ENCODE peak calls at places on chromosomes 7 and 10, in eight cellular contexts. E is transverse colon, U is fibroblast of lung, Y is mammary epithelial cell, J is heart right ventricle, L is neural progenitor cell, F is AG04450, P is prostate gland. T is an unnamed sample.
A peak's percentile ranks its signal among the peaks of the same experiment; 100 is the strongest.

GRCh38 chr10:32057041-32057372 is 782 bp upstream of the KIF5B start:
- DNase-seq in E (no peak), U (no peak), Y (no peak), J (no peak), L (no peak), F (no peak), P (no peak), T (no peak)

GRCh38 chr10:21238717-21239116 is 286.8 kb downstream of the SKIDA1 start:
- DNase-seq in E (no peak), U (no peak), Y (no peak), J (no peak), L (no peak), F (no peak), P (no peak), T (no peak)

GRCh38 chr7:105708681-105709080 is 127.4 kb upstream of the EFCAB10 start:
- DNase-seq in E (no peak), U (no peak), Y (no peak), J (no peak), L (no peak), F (no peak), P (no peak), T (no peak)

GRCh38 chr10:17580853-17581252 is 36.3 kb downstream of the HACD1 start:
- DNase-seq in E (no peak), U (no peak), Y (no peak), J (no peak), L (no peak), F (no peak), P (no peak), T (no peak)

GRCh38 chr10:4698075-4698474 is 127.9 kb upstream of the AKR1E2 start:
- DNase-seq in E (no peak), U (no peak), Y (no peak), J (no peak), L (no peak), F (no peak), P (no peak), T (no peak)

GRCh38 chr7:76428868-76429805 is 4.4 kb downstream of the ZP3 start:
- DNase-seq in E (no peak), U (no peak), Y (no peak), J (no peak), L (no peak), F (no peak), P (no peak), T (no peak)

GRCh38 chr7:16564023-16564380 is 37.4 kb downstream of the LRRC72 start:
- DNase-seq in E (no peak), U (no peak), Y (no peak), J (no peak), L (no peak), F (no peak), P (no peak), T (no peak)

GRCh38 chr10:113087082-113088029 is 137.3 kb downstream of the TCF7L2 start:
- DNase-seq in E (peak; percentile 80), U (peak; percentile 100), Y (peak; percentile 97), J (no peak), L (no peak), F (peak; percentile 98), P (no peak), T (no peak)

GRCh38 chr7:6022671-6023070 is 8.5 kb upstream of the ANKRD61 start:
- DNase-seq in E (no peak), U (no peak), Y (no peak), J (no peak), L (no peak), F (no peak), P (no peak), T (no peak)

GRCh38 chr10:61021926-61022325 is 77.9 kb upstream of the RHOBTB1 start:
- DNase-seq in E (no peak), U (no peak), Y (no peak), J (no peak), L (no peak), F (no peak), P (no peak), T (no peak)

GRCh38 chr10:132164801-132165278 is 21.9 kb upstream of the DPYSL4 start:
- DNase-seq in E (peak; percentile 44), U (no peak), Y (no peak), J (peak; percentile 10), L (peak; percentile 30), F (no peak), P (no peak), T (no peak)

GRCh38 chr10:77532068-77532467 is 105.5 kb downstream of the KCNMA1 start:
- DNase-seq in E (no peak), U (peak; percentile 86), Y (peak; percentile 63), J (no peak), L (no peak), F (peak; percentile 68), P (no peak), T (no peak)

GRCh38 chr7:75048435-75049379 is 24.9 kb downstream of the RCC1L start:
- DNase-seq in E (no peak), U (peak; percentile 82), Y (peak; percentile 74), J (no peak), L (no peak), F (peak; percentile 34), P (no peak), T (no peak)

GRCh38 chr7:50534690-50535290 is 30.4 kb downstream of the DDC start:
- DNase-seq in E (no peak), U (peak; percentile 99), Y (peak; percentile 99), J (no peak), L (no peak), F (peak; percentile 98), P (no peak), T (no peak)

GRCh38 chr10:70931168-70931805 is 42.9 kb upstream of the PCBD1 start:
- DNase-seq in E (no peak), U (peak; percentile 81), Y (peak; percentile 79), J (no peak), L (no peak), F (no peak), P (peak; percentile 47), T (no peak)

GRCh38 chr10:105109164-105109563 is 468.1 kb downstream of the SORCS3 start:
- DNase-seq in E (no peak), U (no peak), Y (no peak), J (no peak), L (no peak), F (no peak), P (no peak), T (no peak)
- TF ChIP-seq CTCF in E (no peak), U (no peak), Y (no peak), J (no peak), L (no peak), F (no peak), P (no peak), T (no peak)

GRCh38 chr7:94182721-94183120 is 178.6 kb upstream of the BET1 start:
- DNase-seq in E (no peak), U (no peak), Y (no peak), J (no peak), L (no peak), F (no peak), P (no peak), T (no peak)

GRCh38 chr7:94182066-94182465 is 177.9 kb upstream of the BET1 start:
- DNase-seq in E (no peak), U (peak; percentile 92), Y (peak; percentile 70), J (no peak), L (no peak), F (peak; percentile 77), P (no peak), T (no peak)

GRCh38 chr7:94188350-94188749 is 184.2 kb upstream of the BET1 start:
- DNase-seq in E (no peak), U (no peak), Y (no peak), J (no peak), L (no peak), F (no peak), P (no peak), T (no peak)

GRCh38 chr7:94179466-94179865 is 175.3 kb upstream of the BET1 start:
- DNase-seq in E (no peak), U (peak; percentile 56), Y (no peak), J (no peak), L (no peak), F (no peak), P (no peak), T (no peak)

GRCh38 chr7:94183289-94183749 is 179.2 kb upstream of the BET1 start:
- DNase-seq in E (no peak), U (peak; percentile 100), Y (peak; percentile 93), J (no peak), L (peak; percentile 11), F (peak; percentile 95), P (no peak), T (no peak)
- H3K27ac ChIP-seq in E (peak overlapping the region; percentile 53), U (peak overlapping the region; percentile 94), Y (peak overlapping the region; percentile 97), J (peak overlapping the region; percentile 81), L (no peak overlapping the region), F (peak overlapping the region; percentile 98), P (no peak overlapping the region), T (no peak overlapping the region)

GRCh38 chr10:99540673-99541531 is 8.2 kb downstream of the NKX2-3 start:
- DNase-seq in E (peak; percentile 60), U (no peak), Y (peak; percentile 33), J (no peak), L (peak; percentile 72), F (no peak), P (no peak), T (no peak)

GRCh38 chr10:99538287-99538917 is 5.7 kb downstream of the NKX2-3 start:
- DNase-seq in E (no peak), U (no peak), Y (no peak), J (no peak), L (no peak), F (no peak), P (no peak), T (no peak)

GRCh38 chr10:99539120-99539519 is 6.4 kb downstream of the NKX2-3 start:
- DNase-seq in E (no peak), U (no peak), Y (no peak), J (no peak), L (no peak), F (no peak), P (no peak), T (no peak)

GRCh38 chr10:99540339-99540672 is 7.6 kb downstream of the NKX2-3 start:
- DNase-seq in E (no peak), U (no peak), Y (no peak), J (no peak), L (peak; percentile 15), F (no peak), P (no peak), T (no peak)

DNA sequence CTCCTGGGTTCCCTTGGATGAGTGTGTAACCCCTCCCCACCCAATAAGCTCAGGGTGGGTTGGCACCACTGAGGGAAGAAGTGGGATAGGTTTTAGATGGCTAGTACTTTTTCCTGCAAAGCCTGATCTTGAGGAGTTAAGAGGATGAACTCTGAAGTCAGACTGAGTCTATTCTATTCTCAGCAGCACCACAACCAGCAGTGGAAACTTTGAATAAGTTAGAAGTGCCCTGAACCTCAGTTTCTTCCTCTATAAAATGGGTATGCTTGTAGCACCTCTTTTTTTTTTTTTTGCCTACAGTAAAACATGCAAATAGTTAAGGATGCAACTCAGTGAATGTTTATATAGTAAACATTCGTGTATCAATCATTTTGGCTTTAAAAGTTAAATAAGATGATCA is 7.1 kb downstream of the NKX2-3 start:
- DNase-seq in E (no peak), U (no peak), Y (no peak), J (no peak), L (no peak), F (no peak), P (no peak), T (no peak)
- H3K27me3 ChIP-seq in E (peaks cover 93% of the 10 kb centered on the region), U (peaks cover 79% of the 10 kb centered on the region), Y (peaks cover 64% of the 10 kb centered on the region), J (peaks cover 89% of the 10 kb centered on the region), L (peaks cover 100% of the 10 kb centered on the region), F (peaks cover 78% of the 10 kb centered on the region), P (peaks cover 59% of the 10 kb centered on the region), T (peaks cover 75% of the 10 kb centered on the region)

DNA sequence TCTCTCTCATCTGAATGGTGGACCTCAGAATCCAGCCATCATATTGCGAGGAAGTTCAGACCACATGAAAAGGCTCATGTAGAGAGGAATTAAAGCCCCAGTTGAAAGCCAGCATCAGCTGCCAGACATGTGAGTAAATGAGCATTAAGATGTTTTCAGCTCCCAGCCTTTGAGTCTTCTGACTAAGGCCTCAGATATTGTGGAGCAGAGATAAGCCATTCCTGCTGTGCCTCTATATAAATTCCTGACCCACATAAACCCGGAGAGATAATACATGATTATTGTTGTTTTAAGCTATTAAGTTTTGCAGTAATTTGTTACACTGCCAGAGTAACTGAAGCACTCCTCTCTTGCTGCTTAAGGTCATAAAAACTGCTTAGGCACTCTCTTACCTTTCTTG is 14.6 kb downstream of the FAM149B1 start:
- DNase-seq in E (no peak), U (peak; percentile 84), Y (no peak), J (no peak), L (no peak), F (no peak), P (no peak), T (no peak)
- TF ChIP-seq CTCF in E (no peak), U (no peak), Y (no peak), J (no peak), L (no peak), F (no peak), P (no peak), T (no peak)